ENCODE peak calls at places on chromosomes 13 and 19, in four cellular contexts. M is lung, P is aorta, X is GM23338. C is an unnamed sample.
A peak's percentile ranks its signal among the peaks of the same experiment; 100 is the strongest.

GRCh38 chr13:29849731-29850212 is 645 bp downstream of the UBL3 start:
- DNase-seq in X (peak; percentile 60), P (peak; percentile 78), M (peak; percentile 72), C (peak; percentile 29)

GRCh38 chr13:32170841-32171240 is 139.3 kb downstream of the FRY start:
- DNase-seq in M (no peak), X (no peak), P (no peak), C (no peak)

GRCh38 chr19:19531951-19532805 is 3.5 kb downstream of the YJEFN3 start:
- DNase-seq in P (peak; percentile 88), X (peak; percentile 94), M (peak; percentile 79), C (peak; percentile 80)

GRCh38 chr19:12847159-12848139 is 9.1 kb downstream of the MAST1 start:
- DNase-seq in X (peak; percentile 93), M (peak; percentile 84), P (peak; percentile 90), C (peak; percentile 88)

GRCh38 chr19:29942404-29943261 is 594 bp downstream of the URI1 start:
- DNase-seq in X (peak; percentile 71), P (peak; percentile 77), M (peak; percentile 49), C (peak; percentile 58)

GRCh38 chr19:57419439-57419838 is 8.5 kb downstream of the ZNF17 start:
- DNase-seq in M (no peak), P (no peak), X (no peak), C (no peak)

GRCh38 chr19:51098366-51099069 is 9.7 kb downstream of the CTU1 start:
- DNase-seq in X (peak; percentile 88), P (peak; percentile 65), M (no peak), C (no peak)

GRCh38 chr13:26255717-26256277 is 1.9 kb downstream of the CDK8 start:
- DNase-seq in M (no peak), P (no peak), X (no peak), C (no peak)

GRCh38 chr13:50292082-50292481 is 276.8 kb downstream of the KCNRG start:
- DNase-seq in M (no peak), P (no peak), X (no peak), C (no peak)

GRCh38 chr19:37941820-37942515 is 35.0 kb downstream of the SIPA1L3 start:
- DNase-seq in M (no peak), X (no peak), P (no peak), C (no peak)

GRCh38 chr13:51996660-51997059 is 14.6 kb downstream of the ATP7B start:
- DNase-seq in P (no peak), M (no peak), X (no peak), C (no peak)

GRCh38 chr13:51998723-51999471 is 12.4 kb downstream of the ATP7B start:
- DNase-seq in X (peak; percentile 59), P (no peak), M (no peak), C (peak; percentile 12)

GRCh38 chr13:51999525-51999924 is 11.7 kb downstream of the ATP7B start:
- DNase-seq in P (peak; percentile 71), M (peak; percentile 51), X (no peak), C (no peak)

GRCh38 chr13:51997641-51998330 is 13.5 kb downstream of the ATP7B start:
- DNase-seq in M (no peak), X (peak; percentile 63), P (no peak), C (peak; percentile 71)

GRCh38 chr13:51995677-51996551 is 15.3 kb downstream of the ATP7B start:
- DNase-seq in P (no peak), X (peak; percentile 33), M (peak; percentile 35), C (peak; percentile 66)
- H3K4me3 ChIP-seq in P (no peak overlapping the region), X (no peak overlapping the region), M (no peak overlapping the region), C (no peak overlapping the region)

DNA sequence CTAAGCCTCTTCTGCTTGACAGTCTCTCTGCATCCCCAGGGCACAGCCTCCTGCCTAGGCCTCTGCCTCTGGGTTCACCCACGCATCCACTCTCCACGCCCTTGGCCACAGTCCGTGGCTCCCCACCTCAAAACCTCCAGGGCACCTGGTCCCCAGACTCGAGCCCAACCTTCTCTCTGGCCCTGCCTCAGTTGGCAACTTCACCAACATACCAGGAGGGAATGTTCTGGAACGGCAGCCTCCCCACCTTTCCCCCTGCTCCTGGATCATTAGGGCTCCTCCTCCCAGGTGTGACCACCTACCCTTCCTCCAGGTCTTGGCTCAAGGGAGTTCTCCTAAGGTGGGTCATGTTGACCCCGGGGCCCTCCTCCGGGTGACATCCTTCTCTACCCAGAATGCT is 69.1 kb downstream of the SOX1 start:
- DNase-seq in X (no peak), M (no peak), P (no peak), C (peak; percentile 5)
- H3K27me3 ChIP-seq in X (no peaks in the 10 kb centered on the region), M (no peaks in the 10 kb centered on the region), P (no peaks in the 10 kb centered on the region), C (peaks cover 98% of the 10 kb centered on the region)

GRCh38 chr13:113010510-113010865 is 41.5 kb downstream of the MCF2L start:
- DNase-seq in X (no peak), P (no peak), M (no peak), C (no peak)
- H3K27ac ChIP-seq in X (no peak overlapping the region), P (no peak overlapping the region), M (peak overlapping the region; percentile 34), C (no peak overlapping the region)

GRCh38 chr13:60583911-60584753 is 187.1 kb downstream of the TDRD3 start:
- DNase-seq in M (no peak), X (peak; percentile 91), P (no peak), C (no peak)
- H3K4me3 ChIP-seq in M (no peak overlapping the region), X (peak overlapping the region; percentile 11), P (no peak overlapping the region), C (no peak overlapping the region)

C was measured in WERI-Rb-1.